ENCODE peak calls at places on chromosomes 16 and 17, in seven cellular contexts. T is Peyer's patch; B is CD8-positive, alpha-beta T cell; R is A549; F is MM.1S; H is heart left ventricle; Y is heart right ventricle. Q is an unnamed sample.

GRCh38 chr16:13938480-13938879 is 18.5 kb downstream of the ERCC4 start:
- DNase-seq in T (no peak), H (no peak), Y (no peak), B (no peak), F (no peak), R (no peak), Q (no peak)

GRCh38 chr17:48241770-48242497 is 134.4 kb downstream of the SNX11 start:
- DNase-seq in F (no peak), B (no peak), H (no peak), R (no peak), T (no peak), Y (no peak), Q (no peak)

GRCh38 chr17:46152423-46152822 is 40.8 kb downstream of the KANSL1 start:
- DNase-seq in B (no peak), F (peak; percentile 85), T (no peak), H (no peak), Y (no peak), R (no peak), Q (no peak)

GRCh38 chr16:53515259-53515658 is 12.2 kb upstream of the AKTIP start:
- DNase-seq in R (no peak), B (no peak), H (no peak), F (no peak), Y (peak; percentile 38), T (no peak), Q (no peak)

GRCh38 chr16:79839851-79840321 is 239.3 kb upstream of the MAF start:
- DNase-seq in H (no peak), R (no peak), Y (peak; percentile 20), B (no peak), T (no peak), F (no peak), Q (no peak)

GRCh38 chr17:61002316-61002736 is 324.7 kb downstream of the BCAS3 start:
- DNase-seq in R (peak; percentile 63), H (no peak), F (peak; percentile 42), T (no peak), B (no peak), Y (no peak), Q (peak; percentile 18)

GRCh38 chr17:37844158-37844976 is 79.8 kb upstream of the TBC1D3K start:
- DNase-seq in B (no peak), T (peak; percentile 74), F (peak; percentile 51), Y (peak; percentile 34), R (peak; percentile 71), H (peak; percentile 81), Q (no peak)

GRCh38 chr17:38921756-38922411 is 3.5 kb upstream of the LASP1NB start:
- DNase-seq in H (no peak), B (no peak), F (no peak), Y (no peak), T (no peak), R (no peak), Q (peak; percentile 19)

GRCh38 chr17:77383613-77384608 is 243.1 kb downstream of the SEC14L1 start:
- DNase-seq in Y (peak; percentile 79), B (no peak), F (no peak), R (no peak), H (peak; percentile 87), T (no peak), Q (no peak)

GRCh38 chr16:83137326-83137770 is 510.6 kb downstream of the CDH13 start:
- DNase-seq in T (no peak), R (peak; percentile 5), F (peak; percentile 75), B (no peak), Y (no peak), H (no peak), Q (peak; percentile 55)

GRCh38 chr17:46774108-46774737 is 44.3 kb downstream of the WNT3 start:
- DNase-seq in H (no peak), Y (no peak), B (no peak), R (peak; percentile 47), T (no peak), F (no peak), Q (no peak)

GRCh38 chr17:57938061-57938502 is 17.1 kb downstream of the CUEDC1 start:
- DNase-seq in R (no peak), F (no peak), H (no peak), T (no peak), Y (no peak), B (no peak), Q (no peak)

GRCh38 chr17:6041261-6041660 is 28.9 kb upstream of the WSCD1 start:
- DNase-seq in R (no peak), Y (no peak), H (no peak), F (no peak), T (no peak), B (no peak), Q (no peak)

GRCh38 chr17:38585805-38586529 is 19.8 kb downstream of the SRCIN1 start:
- DNase-seq in R (no peak), T (no peak), H (no peak), B (no peak), F (no peak), Y (no peak), Q (no peak)

GRCh38 chr16:67021321-67021720 is 7.6 kb upstream of the CBFB start:
- DNase-seq in F (no peak), T (peak; percentile 2), R (no peak), H (no peak), Y (no peak), B (no peak), Q (no peak)

GRCh38 chr17:4324463-4324862 is 42.0 kb downstream of the UBE2G1 start:
- DNase-seq in F (no peak), H (no peak), B (no peak), Y (no peak), T (no peak), R (no peak), Q (no peak)

GRCh38 chr16:81697321-81697885 is 81.7 kb upstream of the PLCG2 start:
- DNase-seq in Y (peak; percentile 51), F (peak; percentile 31), T (peak; percentile 79), R (peak; percentile 76), B (no peak), H (peak; percentile 73), Q (peak; percentile 55)

GRCh38 chr17:6065351-6065750 is 4.8 kb upstream of the WSCD1 start:
- DNase-seq in H (no peak), F (no peak), Y (no peak), R (no peak), T (no peak), B (no peak), Q (no peak)

GRCh38 chr17:57940217-57940616 is 15.0 kb downstream of the CUEDC1 start:
- DNase-seq in H (no peak), Y (no peak), F (peak; percentile 58), R (peak; percentile 55), B (no peak), T (no peak), Q (peak; percentile 50)

GRCh38 chr17:61458491-61459433 is 6.5 kb downstream of the TBX4 start:
- DNase-seq in F (no peak), R (no peak), H (no peak), Y (no peak), B (no peak), T (no peak), Q (no peak)

GRCh38 chr16:72878301-72879269 is 169.3 kb downstream of the ZFHX3 start:
- DNase-seq in Y (no peak), R (no peak), H (no peak), F (no peak), T (no peak), B (no peak), Q (no peak)

DNA sequence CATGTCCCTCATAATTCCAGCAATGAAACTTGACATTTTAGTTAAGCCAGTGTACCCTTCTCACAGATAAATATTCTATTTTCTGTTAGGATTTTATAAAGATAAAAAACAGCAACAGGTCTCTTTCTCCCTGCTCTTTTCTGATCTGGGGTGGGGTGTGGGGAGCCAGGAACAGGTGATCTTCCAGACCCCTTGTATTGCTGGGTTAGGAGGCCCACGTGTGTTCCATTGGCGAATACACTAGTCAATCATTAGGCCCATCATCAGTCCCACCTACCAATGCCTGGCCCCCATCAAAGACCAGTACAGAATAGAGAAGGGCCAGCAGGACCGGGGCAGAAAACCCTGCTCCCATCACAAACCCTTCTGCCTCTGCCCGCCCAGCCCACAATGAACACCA is 40.3 kb upstream of the TOB1 start:
- DNase-seq in F (no peak), B (no peak), Y (no peak), T (no peak), R (no peak), H (no peak), Q (no peak)
- H3K4me1 ChIP-seq in F (peaks cover 14% of the 10 kb centered on the region), B (peaks cover 76% of the 10 kb centered on the region), Y (peaks cover 22% of the 10 kb centered on the region), T (peaks cover 3% of the 10 kb centered on the region), R (peaks cover 37% of the 10 kb centered on the region), H (peaks cover 56% of the 10 kb centered on the region), Q (peaks cover 40% of the 10 kb centered on the region)

GRCh38 chr17:81939218-81939617 is 2.1 kb upstream of the PYCR1 start:
- DNase-seq in B (no peak), H (no peak), R (no peak), T (no peak), F (no peak), Y (no peak), Q (no peak)
- H3K27ac ChIP-seq in B (no peak overlapping the region), H (peak overlapping the region; percentile 83), R (no peak overlapping the region), T (no peak overlapping the region), F (no peak overlapping the region), Y (no peak overlapping the region), Q (no peak overlapping the region)

GRCh38 chr17:8231701-8232100 is 16.2 kb downstream of the CTC1 start:
- DNase-seq in F (no peak), Y (no peak), H (no peak), R (no peak), B (no peak), T (no peak), Q (no peak)

GRCh38 chr17:8234361-8235270 is 13.2 kb downstream of the CTC1 start:
- DNase-seq in Y (no peak), B (no peak), T (no peak), H (no peak), F (no peak), R (no peak), Q (no peak)

GRCh38 chr17:8237886-8238285 is 10.0 kb downstream of the CTC1 start:
- DNase-seq in F (no peak), T (no peak), H (no peak), R (no peak), B (no peak), Y (no peak), Q (no peak)

GRCh38 chr17:8235676-8236075 is 12.2 kb downstream of the CTC1 start:
- DNase-seq in F (no peak), T (no peak), H (no peak), R (no peak), B (no peak), Y (no peak), Q (no peak)

GRCh38 chr17:8237175-8237574 is 10.7 kb downstream of the CTC1 start:
- DNase-seq in R (no peak), F (no peak), T (no peak), H (no peak), B (no peak), Y (no peak), Q (no peak)
- H3K4me3 ChIP-seq in R (no peak overlapping the region), F (no peak overlapping the region), T (no peak overlapping the region), H (no peak overlapping the region), B (no peak overlapping the region), Y (no peak overlapping the region), Q (no peak overlapping the region)

DNA sequence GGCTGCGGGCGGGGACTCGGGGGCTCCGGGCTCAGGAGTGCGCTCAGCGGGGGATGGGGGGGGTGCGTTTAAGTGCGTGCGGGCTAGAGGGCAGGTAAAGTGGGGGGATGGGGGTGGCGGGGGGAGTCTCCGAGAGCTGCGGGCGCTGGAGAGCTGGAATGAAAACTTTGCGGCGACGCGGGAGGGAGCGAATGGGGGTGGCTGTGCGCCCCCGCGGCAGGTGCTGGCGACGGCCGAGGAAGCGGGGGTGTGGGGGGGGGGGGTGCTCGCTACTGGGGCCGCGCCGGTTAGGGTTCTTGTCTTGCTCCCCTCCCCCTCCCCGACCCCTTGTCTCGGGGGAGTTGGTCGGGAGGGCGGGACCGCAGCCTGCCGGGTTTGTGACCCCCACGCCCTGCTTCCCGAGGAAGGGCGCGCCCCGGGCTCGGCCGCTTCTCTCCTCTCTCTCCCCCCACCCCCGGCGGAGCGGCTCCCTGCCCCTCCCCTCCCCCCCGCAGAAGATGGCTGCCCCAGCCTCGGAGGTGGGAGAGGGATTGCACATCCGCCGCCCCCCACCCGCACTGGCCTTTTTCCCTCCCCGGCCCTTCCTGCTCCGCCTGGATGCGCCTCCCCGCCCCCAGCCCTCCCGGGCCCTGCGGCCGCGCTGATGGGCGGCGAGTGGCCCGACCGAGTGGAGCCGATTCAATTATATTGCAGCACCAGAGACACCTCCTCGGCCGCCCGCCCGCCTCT is 651 bp downstream of the GSE1 start:
- DNase-seq in F (no peak), H (peak; percentile 82), Y (peak; percentile 81), R (peak; percentile 58), B (no peak), T (peak; percentile 76), Q (peak; percentile 36)
- H3K4me1 ChIP-seq in F (no peaks in the 10 kb centered on the region), H (peaks cover 75% of the 10 kb centered on the region), Y (peaks cover 52% of the 10 kb centered on the region), R (peaks cover 32% of the 10 kb centered on the region), B (peaks cover 58% of the 10 kb centered on the region), T (peaks cover 62% of the 10 kb centered on the region), Q (peaks cover 13% of the 10 kb centered on the region)

Q was measured in SJCRH30.